ENCODE peak calls at places on chromosomes 6 and 20, in four cellular contexts. J is HL-60, L is K562, B is GM12878. A is an unnamed sample.

GRCh38 chr6:128057541-128058335 is 156.9 kb upstream of the THEMIS start:
- DNase-seq in B (no peak), J (no peak), L (no peak), A (no peak)

GRCh38 chr6:69819138-69819537 is 22.3 kb upstream of the LMBRD1 start:
- DNase-seq in J (no peak), L (no peak), B (no peak), A (no peak)

GRCh38 chr6:136178749-136179148 is 71.4 kb downstream of the MTFR2 start:
- DNase-seq in L (no peak), B (no peak), J (no peak), A (no peak)

GRCh38 chr6:91106083-91106482 is 519.2 kb upstream of the MAP3K7 start:
- DNase-seq in B (no peak), J (no peak), L (no peak), A (no peak)

GRCh38 chr20:13723015-13723414 is 61.7 kb downstream of the ESF1 start:
- DNase-seq in B (no peak), J (peak), L (no peak), A (no peak)

GRCh38 chr6:24985313-24985712 is 49.6 kb upstream of the RIPOR2 start:
- DNase-seq in B (no peak), J (no peak), L (no peak), A (no peak)

GRCh38 chr6:89509719-89510339 is 76.9 kb downstream of the ANKRD6 start:
- DNase-seq in J (no peak), L (peak), B (no peak), A (no peak)

GRCh38 chr6:77341058-77341986 is 122.0 kb downstream of the HTR1B start:
- DNase-seq in L (no peak), B (no peak), J (no peak), A (no peak)

GRCh38 chr20:20003088-20003954 is 13.8 kb upstream of the NAA20 start:
- DNase-seq in L (no peak), B (no peak), J (peak), A (peak)

GRCh38 chr6:70857387-70858077 is 99.3 kb downstream of the B3GAT2 start:
- DNase-seq in B (peak), J (no peak), L (no peak), A (peak)

GRCh38 chr6:128259735-128260685 is 260.4 kb downstream of the PTPRK start:
- DNase-seq in B (no peak), L (no peak), J (no peak), A (no peak)

GRCh38 chr20:10217517-10218410 is 866 bp upstream of the SNAP25 start:
- DNase-seq in J (no peak), B (no peak), L (no peak), A (no peak)

GRCh38 chr6:63690210-63690609 is 54.6 kb downstream of the PHF3 start:
- DNase-seq in B (no peak), L (no peak), J (no peak), A (no peak)

GRCh38 chr6:142478117-142478516 is 176.3 kb downstream of the ADGRG6 start:
- DNase-seq in J (peak), L (peak), B (no peak), A (no peak)

GRCh38 chr20:3461191-3461874 is 9.5 kb upstream of the ATRN start:
- DNase-seq in L (no peak), J (no peak), B (no peak), A (no peak)

GRCh38 chr6:164337925-164338381 is 923.4 kb downstream of the QKI start:
- DNase-seq in B (no peak), L (no peak), J (no peak), A (no peak)

GRCh38 chr6:92181347-92181746 is 1238.0 kb downstream of the EPHA7 start:
- DNase-seq in B (no peak), L (no peak), J (no peak), A (no peak)

GRCh38 chr20:12153616-12154015 is 235.9 kb downstream of the BTBD3 start:
- DNase-seq in L (no peak), J (no peak), B (no peak), A (no peak)

GRCh38 chr20:9294081-9294480 is 220.3 kb upstream of the LAMP5 start:
- DNase-seq in B (no peak), L (no peak), J (no peak), A (no peak)

GRCh38 chr20:910840-911770 is 5.0 kb downstream of the ANGPT4 start:
- DNase-seq in J (no peak), B (no peak), L (no peak), A (no peak)

GRCh38 chr20:48595495-48596475 is 232.0 kb downstream of the PREX1 start:
- DNase-seq in B (no peak), J (no peak), L (no peak), A (no peak)

GRCh38 chr6:77133031-77133430 is 330.3 kb downstream of the HTR1B start:
- DNase-seq in B (no peak), J (no peak), L (no peak), A (no peak)

GRCh38 chr20:51660741-51661608 is 107.2 kb downstream of the ATP9A start:
- DNase-seq in J (no peak), L (no peak), B (no peak), A (no peak)

GRCh38 chr6:74087898-74088297 is 391.9 kb downstream of the CD109 start:
- DNase-seq in L (no peak), B (no peak), J (no peak), A (no peak)

GRCh38 chr6:142265476-142265875 is 36.3 kb upstream of the ADGRG6 start:
- DNase-seq in B (no peak), J (no peak), L (no peak), A (no peak)

GRCh38 chr6:26056583-26057350 is 30.5 kb upstream of the HFE start:
- DNase-seq in B (no peak), J (no peak), L (peak), A (no peak)

GRCh38 chr20:1388706-1389483 is 4.0 kb downstream of the FKBP1A start:
- DNase-seq in J (no peak), L (no peak), B (no peak), A (no peak)

GRCh38 chr6:147347882-147348214 is 143.6 kb downstream of the STXBP5 start:
- DNase-seq in B (no peak), L (no peak), J (no peak), A (no peak)

GRCh38 chr6:79813854-79814477 is 133.4 kb downstream of the ELOVL4 start:
- DNase-seq in J (no peak), L (peak), B (peak), A (peak)

GRCh38 chr20:17725094-17725835 is 25.5 kb downstream of the BANF2 start:
- DNase-seq in J (no peak), B (no peak), L (no peak), A (no peak)

GRCh38 chr6:110102411-110102810 is 77.1 kb downstream of the WASF1 start:
- DNase-seq in J (no peak), B (no peak), L (no peak), A (no peak)

GRCh38 chr6:26215200-26216014 is 128.2 kb downstream of the HFE start:
- DNase-seq in B (no peak), L (no peak), J (no peak), A (no peak)

GRCh38 chr6:117483645-117484016 is 1.2 kb downstream of the DCBLD1 start:
- DNase-seq in B (no peak), J (no peak), L (peak), A (no peak)

GRCh38 chr6:84399003-84399402 is 171.6 kb upstream of the CEP162 start:
- DNase-seq in J (no peak), L (no peak), B (no peak), A (no peak)

GRCh38 chr6:16205377-16206144 is 32.8 kb upstream of the GMPR start:
- DNase-seq in L (no peak), J (no peak), B (peak), A (no peak)

DNA sequence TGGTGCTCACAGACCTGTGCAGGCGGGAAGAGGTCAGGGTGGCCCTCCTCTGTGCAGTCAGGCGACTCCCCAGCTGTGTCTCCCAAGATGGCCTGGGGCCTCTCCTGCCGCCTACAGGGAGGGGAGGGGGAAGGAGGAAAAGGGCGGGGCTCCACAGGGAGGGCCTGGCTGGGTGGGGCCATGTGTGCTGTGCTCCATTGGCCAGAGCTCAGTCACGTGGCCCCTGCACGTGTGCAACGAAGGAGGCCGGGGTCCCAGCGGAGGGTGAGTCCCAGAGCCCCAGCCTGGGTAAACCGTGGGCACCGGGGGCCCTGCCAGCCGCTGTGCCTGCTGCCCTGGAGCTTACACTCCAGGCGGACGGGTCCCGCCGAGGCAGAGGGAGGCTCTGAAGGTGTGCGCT is 211.6 kb downstream of the ZDHHC14 start:
- DNase-seq in J (no peak), B (no peak), L (peak), A (no peak)
- TF ChIP-seq SPI1 in J (no peak), B (no peak), L (no peak), A (no peak)

DNA sequence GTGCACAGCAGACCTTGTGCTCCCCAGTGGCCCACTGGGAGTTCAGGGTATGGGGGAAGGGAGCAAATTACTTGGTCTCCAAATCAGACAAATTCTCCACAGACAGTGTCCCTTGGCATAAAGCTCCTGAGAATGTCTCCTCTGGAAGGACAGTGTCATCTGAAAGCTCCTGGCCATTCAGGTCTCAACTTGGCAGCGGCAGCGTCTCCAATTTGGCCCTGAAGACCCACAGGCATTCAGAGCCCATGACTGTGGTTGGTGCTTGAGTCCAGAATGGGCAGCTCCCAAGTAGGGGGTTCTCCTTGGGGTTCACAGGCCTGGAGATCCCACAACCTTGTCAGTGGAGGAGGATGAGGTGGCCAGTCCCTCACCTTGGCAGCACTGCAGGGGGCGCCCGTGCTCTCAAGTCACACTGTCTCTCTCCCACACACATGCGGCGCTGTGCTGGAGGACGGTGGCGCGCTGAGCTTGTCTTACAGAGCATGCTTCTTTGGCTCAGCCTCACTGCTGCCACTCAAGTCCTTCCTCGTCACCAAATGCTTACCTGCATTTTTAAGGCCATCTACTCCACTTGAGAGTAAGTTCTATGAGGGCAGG is 20.7 kb downstream of the DYNLRB1 start:
- DNase-seq in L (peak), J (no peak), B (no peak), A (no peak)
- TF ChIP-seq SPI1 in L (no peak), J (no peak), B (no peak), A (no peak)

GRCh38 chr20:59747671-59748515 is 143.6 kb downstream of the PHACTR3 start:
- DNase-seq in L (peak), J (no peak), B (no peak), A (no peak)
- TF ChIP-seq SPI1 in L (no peak), J (no peak), B (no peak), A (no peak)

GRCh38 chr20:62088258-62089127 is 22.8 kb upstream of the TAF4 start:
- DNase-seq in J (no peak), L (peak), B (no peak), A (no peak)
- TF ChIP-seq SPI1 in J (no peak), L (no peak), B (no peak), A (no peak)

GRCh38 chr20:63172726-63173125 is 43.2 kb downstream of the YTHDF1 start:
- DNase-seq in J (no peak), B (no peak), L (peak), A (no peak)
- TF ChIP-seq SPI1 in J (no peak), B (no peak), L (no peak), A (no peak)

GRCh38 chr6:30684386-30685156 is 1.9 kb downstream of the PPP1R18 start:
- DNase-seq in J (no peak), L (peak), B (no peak), A (peak)
- TF ChIP-seq SPI1 in J (no peak), L (peak), B (no peak), A (no peak)

GRCh38 chr6:41582540-41582939 is 36.4 kb downstream of the FOXP4 start:
- DNase-seq in B (no peak), L (no peak), J (no peak), A (no peak)

GRCh38 chr6:41580690-41581089 is 34.5 kb downstream of the FOXP4 start:
- DNase-seq in J (no peak), L (no peak), B (no peak), A (no peak)

GRCh38 chr6:41583576-41583975 is 37.4 kb downstream of the FOXP4 start:
- DNase-seq in J (no peak), L (no peak), B (no peak), A (no peak)

GRCh38 chr6:41578714-41579610 is 32.8 kb downstream of the FOXP4 start:
- DNase-seq in J (no peak), L (peak), B (no peak), A (no peak)

GRCh38 chr6:41581381-41581991 is 35.3 kb downstream of the FOXP4 start:
- DNase-seq in J (no peak), B (no peak), L (no peak), A (no peak)
- TF ChIP-seq SPI1 in J (no peak), B (no peak), L (no peak), A (no peak)

GRCh38 chr6:7909323-7910276 is 988 bp downstream of the TXNDC5 start:
- DNase-seq in B (no peak), L (peak), J (no peak), A (peak)
- TF ChIP-seq SPI1 in B (no peak), L (no peak), J (no peak), A (no peak)

DNA sequence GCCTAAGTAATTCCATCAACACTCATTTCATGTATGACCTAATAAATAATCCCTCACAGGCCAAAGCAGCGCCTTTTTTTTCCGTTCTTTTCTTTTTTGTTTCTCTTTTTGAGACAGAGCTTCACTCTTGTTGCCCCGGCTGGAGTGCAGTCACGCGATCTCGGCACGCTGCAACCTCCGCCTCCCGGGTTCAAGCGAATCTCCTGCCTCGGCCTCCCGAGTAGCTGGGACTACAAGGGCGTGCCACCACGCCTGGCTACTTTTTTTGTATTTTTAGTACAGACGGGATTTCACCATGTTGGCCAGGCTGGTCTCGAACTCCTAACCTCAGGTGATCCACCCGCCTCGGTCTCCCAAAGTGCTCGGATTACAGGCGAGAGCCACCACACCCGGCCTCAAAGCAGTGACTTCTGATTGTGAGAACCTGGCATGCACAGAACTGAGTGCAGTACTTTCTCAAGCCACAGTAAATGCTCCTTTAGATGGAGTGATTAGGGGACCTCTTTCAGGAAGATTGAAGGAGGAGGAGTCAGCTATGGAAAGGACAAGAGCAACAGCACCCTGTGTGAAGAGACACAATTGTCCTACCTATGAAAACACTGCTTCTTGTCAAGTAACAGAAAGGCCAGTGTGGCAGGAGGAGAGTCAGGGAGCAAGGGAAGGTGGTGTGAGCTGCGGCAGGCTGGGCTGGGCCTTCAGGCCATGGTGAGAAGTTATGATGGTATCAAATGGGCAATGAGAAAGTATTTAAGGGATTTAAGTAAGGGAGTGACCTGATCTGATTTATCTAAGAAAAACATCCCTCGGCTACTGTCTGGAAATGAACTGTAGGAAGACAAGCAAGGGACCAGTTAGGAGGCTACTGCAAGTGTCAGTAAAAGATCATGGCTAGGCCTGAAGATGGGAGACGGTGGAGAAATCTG is 1.7 kb upstream of the SCAF8 start:
- DNase-seq in J (no peak), B (no peak), L (no peak), A (no peak)
- TF ChIP-seq SPI1 in J (no peak), B (no peak), L (no peak), A (no peak)

DNA sequence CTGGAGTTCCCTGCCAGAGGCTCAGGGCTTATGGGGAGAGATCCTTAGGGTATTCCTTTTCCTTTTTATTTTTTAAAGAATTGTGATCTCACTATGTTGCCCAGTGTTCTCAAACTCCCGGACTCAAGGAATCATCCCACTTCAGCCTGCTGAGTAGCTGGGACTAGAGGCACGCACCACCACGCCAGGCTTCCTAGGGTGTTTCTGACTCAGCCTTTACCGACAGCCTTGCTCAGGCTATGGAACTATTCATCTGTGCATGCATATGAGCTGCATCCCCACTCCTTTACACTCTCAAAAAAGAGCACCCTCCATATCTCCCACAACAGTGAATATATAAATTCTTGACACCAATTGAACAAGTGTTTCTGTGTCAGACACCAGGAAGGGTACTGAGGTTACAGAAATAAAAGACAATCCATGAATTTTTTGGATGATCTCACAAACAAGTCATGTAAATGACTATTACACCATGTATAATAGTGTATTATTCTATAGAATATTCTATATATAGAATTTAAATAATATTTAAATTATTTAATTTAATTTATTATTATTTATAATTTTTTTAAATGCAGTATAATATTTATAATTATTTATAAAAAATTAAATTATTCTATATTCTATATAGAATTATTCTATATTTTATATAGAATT is 40.5 kb upstream of the UBR2 start:
- DNase-seq in J (no peak), B (no peak), L (no peak), A (no peak)
- TF ChIP-seq SPI1 in J (no peak), B (no peak), L (no peak), A (no peak)

A was measured in GM12891.